ENCODE peak calls at places on chromosomes 2 and 18, in seven cellular contexts. One of them, this sample, is unnamed.
A peak's percentile ranks its signal among the peaks of the same experiment; 100 is the strongest.

GRCh38 chr18:73742959-73743358 is 404.7 kb downstream of the FBXO15 start:
- DNase-seq in stimulated activated CD8-positive, alpha-beta memory T cell treated with anti-CD3 and anti-CD28 coated beads, Interleukin-12 subunit alpha, Interleukin-12 subunit beta, amount 100 ng/mL, for 1 hour: no peak
- DNase-seq in AG09309: no peak
- DNase-seq in A172: no peak
- DNase-seq in activated CD4-positive, alpha-beta T cell treated with anti-CD3 and anti-CD28 coated beads for 24 hours: no peak
- DNase-seq in NCI-H460: no peak
- DNase-seq in activated T-cell treated with anti-CD3 and anti-CD28 coated beads, Interleukin-2, amount 50 U/mL, for 72 hours: no peak
- DNase-seq in this sample: no peak

GRCh38 chr2:175039031-175039430 is 33.9 kb upstream of the CHN1 start:
- DNase-seq in stimulated activated CD8-positive, alpha-beta memory T cell treated with anti-CD3 and anti-CD28 coated beads, Interleukin-12 subunit alpha, Interleukin-12 subunit beta, amount 100 ng/mL, for 1 hour: no peak
- DNase-seq in AG09309: no peak
- DNase-seq in A172: no peak
- DNase-seq in activated CD4-positive, alpha-beta T cell treated with anti-CD3 and anti-CD28 coated beads for 24 hours: no peak
- DNase-seq in NCI-H460: no peak
- DNase-seq in activated T-cell treated with anti-CD3 and anti-CD28 coated beads, Interleukin-2, amount 50 U/mL, for 72 hours: no peak
- DNase-seq in this sample: no peak

GRCh38 chr18:59140287-59140885 is 702 bp downstream of the SEC11C start:
- DNase-seq in stimulated activated CD8-positive, alpha-beta memory T cell treated with anti-CD3 and anti-CD28 coated beads, Interleukin-12 subunit alpha, Interleukin-12 subunit beta, amount 100 ng/mL, for 1 hour: peak; percentile 2
- DNase-seq in AG09309: no peak
- DNase-seq in A172: peak; percentile 27
- DNase-seq in activated CD4-positive, alpha-beta T cell treated with anti-CD3 and anti-CD28 coated beads for 24 hours: no peak
- DNase-seq in NCI-H460: no peak
- DNase-seq in activated T-cell treated with anti-CD3 and anti-CD28 coated beads, Interleukin-2, amount 50 U/mL, for 72 hours: no peak
- DNase-seq in this sample: peak; percentile 55

GRCh38 chr2:239768031-239768800 is 256.9 kb downstream of the NDUFA10 start:
- DNase-seq in stimulated activated CD8-positive, alpha-beta memory T cell treated with anti-CD3 and anti-CD28 coated beads, Interleukin-12 subunit alpha, Interleukin-12 subunit beta, amount 100 ng/mL, for 1 hour: no peak
- DNase-seq in AG09309: no peak
- DNase-seq in A172: no peak
- DNase-seq in activated CD4-positive, alpha-beta T cell treated with anti-CD3 and anti-CD28 coated beads for 24 hours: no peak
- DNase-seq in NCI-H460: no peak
- DNase-seq in activated T-cell treated with anti-CD3 and anti-CD28 coated beads, Interleukin-2, amount 50 U/mL, for 72 hours: no peak
- DNase-seq in this sample: no peak

GRCh38 chr18:13680612-13681011 is 45.7 kb downstream of the FAM210A start:
- DNase-seq in stimulated activated CD8-positive, alpha-beta memory T cell treated with anti-CD3 and anti-CD28 coated beads, Interleukin-12 subunit alpha, Interleukin-12 subunit beta, amount 100 ng/mL, for 1 hour: no peak
- DNase-seq in AG09309: no peak
- DNase-seq in A172: no peak
- DNase-seq in activated CD4-positive, alpha-beta T cell treated with anti-CD3 and anti-CD28 coated beads for 24 hours: no peak
- DNase-seq in NCI-H460: no peak
- DNase-seq in activated T-cell treated with anti-CD3 and anti-CD28 coated beads, Interleukin-2, amount 50 U/mL, for 72 hours: no peak
- DNase-seq in this sample: no peak

GRCh38 chr2:39658371-39658770 is 7.3 kb upstream of the TMEM178A start:
- DNase-seq in stimulated activated CD8-positive, alpha-beta memory T cell treated with anti-CD3 and anti-CD28 coated beads, Interleukin-12 subunit alpha, Interleukin-12 subunit beta, amount 100 ng/mL, for 1 hour: no peak
- DNase-seq in AG09309: no peak
- DNase-seq in A172: no peak
- DNase-seq in activated CD4-positive, alpha-beta T cell treated with anti-CD3 and anti-CD28 coated beads for 24 hours: no peak
- DNase-seq in NCI-H460: no peak
- DNase-seq in activated T-cell treated with anti-CD3 and anti-CD28 coated beads, Interleukin-2, amount 50 U/mL, for 72 hours: no peak
- DNase-seq in this sample: no peak

GRCh38 chr18:34978533-34978893 is 62.7 kb upstream of the MAPRE2 start:
- DNase-seq in stimulated activated CD8-positive, alpha-beta memory T cell treated with anti-CD3 and anti-CD28 coated beads, Interleukin-12 subunit alpha, Interleukin-12 subunit beta, amount 100 ng/mL, for 1 hour: no peak
- DNase-seq in AG09309: no peak
- DNase-seq in A172: no peak
- DNase-seq in activated CD4-positive, alpha-beta T cell treated with anti-CD3 and anti-CD28 coated beads for 24 hours: no peak
- DNase-seq in NCI-H460: no peak
- DNase-seq in activated T-cell treated with anti-CD3 and anti-CD28 coated beads, Interleukin-2, amount 50 U/mL, for 72 hours: no peak
- DNase-seq in this sample: no peak

GRCh38 chr2:39128919-39129391 is 8.1 kb upstream of the SOS1 start:
- DNase-seq in stimulated activated CD8-positive, alpha-beta memory T cell treated with anti-CD3 and anti-CD28 coated beads, Interleukin-12 subunit alpha, Interleukin-12 subunit beta, amount 100 ng/mL, for 1 hour: peak; percentile 23
- DNase-seq in AG09309: no peak
- DNase-seq in A172: no peak
- DNase-seq in activated CD4-positive, alpha-beta T cell treated with anti-CD3 and anti-CD28 coated beads for 24 hours: peak; percentile 48
- DNase-seq in NCI-H460: no peak
- DNase-seq in activated T-cell treated with anti-CD3 and anti-CD28 coated beads, Interleukin-2, amount 50 U/mL, for 72 hours: peak; percentile 81
- DNase-seq in this sample: peak; percentile 52

GRCh38 chr2:240782886-240783818 is 36.9 kb downstream of the KIF1A start:
- DNase-seq in stimulated activated CD8-positive, alpha-beta memory T cell treated with anti-CD3 and anti-CD28 coated beads, Interleukin-12 subunit alpha, Interleukin-12 subunit beta, amount 100 ng/mL, for 1 hour: no peak
- DNase-seq in AG09309: no peak
- DNase-seq in A172: no peak
- DNase-seq in activated CD4-positive, alpha-beta T cell treated with anti-CD3 and anti-CD28 coated beads for 24 hours: no peak
- DNase-seq in NCI-H460: no peak
- DNase-seq in activated T-cell treated with anti-CD3 and anti-CD28 coated beads, Interleukin-2, amount 50 U/mL, for 72 hours: no peak
- DNase-seq in this sample: no peak

GRCh38 chr2:20506281-20506685 is 59.4 kb downstream of the RHOB start:
- DNase-seq in stimulated activated CD8-positive, alpha-beta memory T cell treated with anti-CD3 and anti-CD28 coated beads, Interleukin-12 subunit alpha, Interleukin-12 subunit beta, amount 100 ng/mL, for 1 hour: no peak
- DNase-seq in AG09309: no peak
- DNase-seq in A172: peak; percentile 42
- DNase-seq in activated CD4-positive, alpha-beta T cell treated with anti-CD3 and anti-CD28 coated beads for 24 hours: no peak
- DNase-seq in NCI-H460: no peak
- DNase-seq in activated T-cell treated with anti-CD3 and anti-CD28 coated beads, Interleukin-2, amount 50 U/mL, for 72 hours: no peak
- DNase-seq in this sample: peak; percentile 28

GRCh38 chr2:191979221-191979730 is 132.4 kb upstream of the CAVIN2 start:
- DNase-seq in stimulated activated CD8-positive, alpha-beta memory T cell treated with anti-CD3 and anti-CD28 coated beads, Interleukin-12 subunit alpha, Interleukin-12 subunit beta, amount 100 ng/mL, for 1 hour: no peak
- DNase-seq in AG09309: no peak
- DNase-seq in A172: no peak
- DNase-seq in activated CD4-positive, alpha-beta T cell treated with anti-CD3 and anti-CD28 coated beads for 24 hours: no peak
- DNase-seq in NCI-H460: no peak
- DNase-seq in activated T-cell treated with anti-CD3 and anti-CD28 coated beads, Interleukin-2, amount 50 U/mL, for 72 hours: no peak
- DNase-seq in this sample: peak; percentile 13

GRCh38 chr2:162506706-162507105 is 162.8 kb downstream of the GCA start:
- DNase-seq in stimulated activated CD8-positive, alpha-beta memory T cell treated with anti-CD3 and anti-CD28 coated beads, Interleukin-12 subunit alpha, Interleukin-12 subunit beta, amount 100 ng/mL, for 1 hour: no peak
- DNase-seq in AG09309: no peak
- DNase-seq in A172: no peak
- DNase-seq in activated CD4-positive, alpha-beta T cell treated with anti-CD3 and anti-CD28 coated beads for 24 hours: no peak
- DNase-seq in NCI-H460: no peak
- DNase-seq in activated T-cell treated with anti-CD3 and anti-CD28 coated beads, Interleukin-2, amount 50 U/mL, for 72 hours: no peak
- DNase-seq in this sample: no peak

GRCh38 chr2:172434821-172435607 is 7.6 kb downstream of the ITGA6 start:
- DNase-seq in stimulated activated CD8-positive, alpha-beta memory T cell treated with anti-CD3 and anti-CD28 coated beads, Interleukin-12 subunit alpha, Interleukin-12 subunit beta, amount 100 ng/mL, for 1 hour: peak; percentile 28
- DNase-seq in AG09309: no peak
- DNase-seq in A172: no peak
- DNase-seq in activated CD4-positive, alpha-beta T cell treated with anti-CD3 and anti-CD28 coated beads for 24 hours: no peak
- DNase-seq in NCI-H460: no peak
- DNase-seq in activated T-cell treated with anti-CD3 and anti-CD28 coated beads, Interleukin-2, amount 50 U/mL, for 72 hours: no peak
- DNase-seq in this sample: no peak

GRCh38 chr2:172350844-172351480 is 76.4 kb upstream of the ITGA6 start:
- DNase-seq in stimulated activated CD8-positive, alpha-beta memory T cell treated with anti-CD3 and anti-CD28 coated beads, Interleukin-12 subunit alpha, Interleukin-12 subunit beta, amount 100 ng/mL, for 1 hour: no peak
- DNase-seq in AG09309: no peak
- DNase-seq in A172: no peak
- DNase-seq in activated CD4-positive, alpha-beta T cell treated with anti-CD3 and anti-CD28 coated beads for 24 hours: no peak
- DNase-seq in NCI-H460: no peak
- DNase-seq in activated T-cell treated with anti-CD3 and anti-CD28 coated beads, Interleukin-2, amount 50 U/mL, for 72 hours: no peak
- DNase-seq in this sample: no peak

GRCh38 chr2:11416191-11416590 is 49.8 kb downstream of the E2F6 start:
- DNase-seq in stimulated activated CD8-positive, alpha-beta memory T cell treated with anti-CD3 and anti-CD28 coated beads, Interleukin-12 subunit alpha, Interleukin-12 subunit beta, amount 100 ng/mL, for 1 hour: no peak
- DNase-seq in AG09309: no peak
- DNase-seq in A172: no peak
- DNase-seq in activated CD4-positive, alpha-beta T cell treated with anti-CD3 and anti-CD28 coated beads for 24 hours: no peak
- DNase-seq in NCI-H460: no peak
- DNase-seq in activated T-cell treated with anti-CD3 and anti-CD28 coated beads, Interleukin-2, amount 50 U/mL, for 72 hours: no peak
- DNase-seq in this sample: no peak

This sample was measured in PC-3.